ENCODE peak calls at places on chromosome 6, in eight cellular contexts. T is G401; R is T-helper 17 cell; Z is stimulated activated CD4-positive, alpha-beta T cell treated with anti-CD3 and anti-CD28 coated beads, Interleukin-15, amount 100 ng/mL, for 1 hour; G is T47D; Q is astrocyte of the spinal cord; W is endodermal cell; Y is neural crest cell. O is an unnamed sample.

GRCh38 chr6:33082702-33083101 is 6.9 kb downstream of the HLA-DPB1 start:
- DNase-seq in Q (peak; percentile 36), R (no peak), Y (no peak), G (no peak), Z (no peak), T (peak; percentile 94), W (peak; percentile 91), O (no peak)

GRCh38 chr6:39199541-39199940 is 29.7 kb downstream of the KCNK5 start:
- DNase-seq in Q (no peak), G (no peak), T (no peak), R (no peak), W (no peak), Y (no peak), Z (no peak), O (no peak)

GRCh38 chr6:443621-444175 is 52.1 kb downstream of the IRF4 start:
- DNase-seq in Z (no peak), W (no peak), Y (no peak), Q (no peak), T (no peak), R (no peak), G (no peak), O (no peak)

GRCh38 chr6:89978749-89979145 is 84.5 kb downstream of the GJA10 start:
- DNase-seq in G (no peak), Y (no peak), Z (no peak), T (no peak), W (no peak), Q (no peak), R (no peak), O (no peak)

GRCh38 chr6:11653028-11653583 is 115.6 kb downstream of the TMEM170B start:
- DNase-seq in Z (no peak), R (no peak), Y (peak; percentile 20), Q (peak; percentile 93), T (no peak), G (no peak), W (peak; percentile 69), O (no peak)

GRCh38 chr6:43269273-43270007 is 26.2 kb downstream of the TTBK1 start:
- DNase-seq in Z (no peak), Y (no peak), G (no peak), Q (no peak), R (peak; percentile 22), W (peak; percentile 68), T (no peak), O (peak; percentile 31)

GRCh38 chr6:16473184-16473907 is 235.0 kb downstream of the GMPR start:
- DNase-seq in R (no peak), T (no peak), G (no peak), Y (no peak), Z (no peak), W (no peak), Q (no peak), O (peak; percentile 86)

GRCh38 chr6:41278699-41279405 is 7.6 kb downstream of the TREM1 start:
- DNase-seq in Y (peak; percentile 46), W (peak; percentile 92), Q (peak; percentile 39), T (peak; percentile 8), R (no peak), G (peak; percentile 76), Z (peak; percentile 38), O (peak; percentile 34)

GRCh38 chr6:53796791-53797190 is 2.0 kb downstream of the LRRC1 start:
- DNase-seq in R (no peak), Z (no peak), Q (peak; percentile 15), Y (no peak), W (no peak), G (no peak), T (no peak), O (no peak)

GRCh38 chr6:161498359-161498758 is 224.5 kb upstream of the AGPAT4 start:
- DNase-seq in G (peak; percentile 64), W (peak; percentile 88), Z (no peak), Y (no peak), T (no peak), Q (peak; percentile 38), R (no peak), O (peak; percentile 3)

GRCh38 chr6:168194732-168195565 is 115.9 kb upstream of the FRMD1 start:
- DNase-seq in W (peak; percentile 38), R (no peak), G (no peak), Z (no peak), Y (no peak), T (no peak), Q (no peak), O (no peak)

GRCh38 chr6:92479821-92480220 is 939.5 kb downstream of the EPHA7 start:
- DNase-seq in G (no peak), Q (peak; percentile 15), T (no peak), Z (no peak), W (no peak), R (no peak), Y (no peak), O (no peak)

GRCh38 chr6:158476389-158476788 is 83.5 kb upstream of the TMEM181 start:
- DNase-seq in T (peak; percentile 41), Q (no peak), G (no peak), Y (no peak), R (no peak), W (no peak), Z (no peak), O (no peak)

O was measured in T-helper 2 cell.